ENCODE peak calls at places on chromosomes 6 and 20, in six cellular contexts. W is PC-3, M is neural progenitor cell, A is SK-N-SH, X is MM.1S, D is HCT116. C is an unnamed sample.

GRCh38 chr6:28743271-28743789 is 180.5 kb downstream of the TRIM27 start:
- DNase-seq in X (no peak), A (no peak), M (no peak), D (no peak), W (peak), C (no peak)

GRCh38 chr6:22098623-22099022 is 198.2 kb downstream of the PRL start:
- DNase-seq in X (no peak), A (no peak), M (no peak), D (no peak), W (no peak), C (no peak)

GRCh38 chr6:100459291-100459690 is 5.4 kb downstream of the SIM1 start:
- DNase-seq in X (no peak), D (no peak), A (no peak), W (no peak), M (no peak), C (no peak)

GRCh38 chr6:6624269-6624668 is 35.7 kb downstream of the LY86 start:
- DNase-seq in M (no peak), W (no peak), D (no peak), X (no peak), A (no peak), C (no peak)

GRCh38 chr20:63165538-63166422 is 50.2 kb downstream of the YTHDF1 start:
- DNase-seq in M (no peak), D (no peak), A (no peak), X (no peak), W (no peak), C (no peak)

GRCh38 chr20:17343631-17344447 is 117.0 kb downstream of the PCSK2 start:
- DNase-seq in W (no peak), D (no peak), X (no peak), A (no peak), M (no peak), C (peak)

GRCh38 chr20:8519887-8520286 is 387.8 kb downstream of the PLCB1 start:
- DNase-seq in W (no peak), M (no peak), D (no peak), A (no peak), X (no peak), C (no peak)

GRCh38 chr6:152471459-152472070 is 165.6 kb downstream of the SYNE1 start:
- DNase-seq in M (no peak), X (no peak), W (no peak), D (no peak), A (no peak), C (peak)

GRCh38 chr6:159988983-159989454 is 20.1 kb downstream of the IGF2R start:
- DNase-seq in W (no peak), M (no peak), A (no peak), D (no peak), X (no peak), C (peak)

GRCh38 chr20:33280000-33280680 is 2.9 kb upstream of the BPIFB1 start:
- DNase-seq in D (no peak), A (no peak), W (no peak), M (no peak), X (no peak), C (no peak)

GRCh38 chr20:47790032-47790965 is 5.0 kb upstream of the SULF2 start:
- DNase-seq in D (no peak), W (peak), X (no peak), A (peak), M (no peak), C (peak)

GRCh38 chr6:84183430-84183829 is 44.0 kb downstream of the CEP162 start:
- DNase-seq in W (no peak), X (no peak), D (no peak), A (no peak), M (no peak), C (no peak)

GRCh38 chr20:5353624-5354496 is 37.1 kb upstream of the PROKR2 start:
- DNase-seq in M (no peak), W (peak), X (no peak), A (no peak), D (peak), C (peak)

GRCh38 chr6:54264581-54265272 is 43.5 kb upstream of the TINAG start:
- DNase-seq in X (no peak), M (no peak), W (no peak), D (no peak), A (no peak), C (no peak)

GRCh38 chr20:1993986-1994385 is at the start of gene PDYN:
- DNase-seq in W (no peak), X (no peak), M (peak), D (no peak), A (no peak), C (no peak)

GRCh38 chr20:47544240-47544639 is 42.6 kb downstream of the NCOA3 start:
- DNase-seq in X (no peak), A (no peak), W (peak), M (no peak), D (no peak), C (peak)

GRCh38 chr6:45924763-45925342 is 90.8 kb downstream of the CLIC5 start:
- DNase-seq in W (peak), X (no peak), D (no peak), M (no peak), A (no peak), C (no peak)

GRCh38 chr20:43748274-43748673 is 21.5 kb upstream of the GTSF1L start:
- DNase-seq in A (no peak), X (no peak), D (no peak), M (no peak), W (no peak), C (peak)

GRCh38 chr20:17749979-17750721 is 50.4 kb downstream of the BANF2 start:
- DNase-seq in D (no peak), M (peak), X (no peak), A (no peak), W (peak), C (peak)

GRCh38 chr6:40116829-40117228 is 182.6 kb upstream of the MOCS1 start:
- DNase-seq in W (no peak), X (no peak), A (no peak), D (no peak), M (no peak), C (no peak)

GRCh38 chr6:37565267-37566208 is 65.8 kb upstream of the CCDC167 start:
- DNase-seq in M (peak), X (no peak), W (no peak), A (peak), D (no peak), C (peak)

GRCh38 chr20:9112541-9113515 is 43.9 kb downstream of the PLCB4 start:
- DNase-seq in A (no peak), M (no peak), W (no peak), X (no peak), D (no peak), C (peak)

GRCh38 chr6:107712523-107713213 is 111.4 kb downstream of the SCML4 start:
- DNase-seq in M (no peak), W (no peak), X (peak), A (peak), D (no peak), C (peak)

GRCh38 chr6:40293824-40294188 is 293.4 kb downstream of the LRFN2 start:
- DNase-seq in M (no peak), X (no peak), D (no peak), W (no peak), A (no peak), C (no peak)

GRCh38 chr20:33781133-33781532 is 30.0 kb upstream of the CHMP4B start:
- DNase-seq in D (no peak), X (no peak), M (no peak), A (no peak), W (no peak), C (no peak)

GRCh38 chr6:34912715-34913464 is 23.8 kb downstream of the ANKS1A start:
- DNase-seq in X (peak), M (no peak), D (no peak), A (no peak), W (peak), C (peak)

GRCh38 chr6:10511477-10511876 is 9.7 kb upstream of the GCNT2 start:
- DNase-seq in A (no peak), W (peak), X (no peak), M (no peak), D (no peak), C (peak)
- TF ChIP-seq EZH2phosphoT487 in A (no peak), W (no peak), X (no peak), M (no peak), D (no peak), C (no peak)

GRCh38 chr6:113650610-113650979 is 206.6 kb upstream of the MARCKS start:
- DNase-seq in X (no peak), A (no peak), W (no peak), M (no peak), D (no peak), C (no peak)
- H3K9ac ChIP-seq in X (no peak), A (no peak), W (no peak), M (no peak), D (no peak), C (no peak)

GRCh38 chr6:131281471-131282270 is 146.4 kb downstream of the AKAP7 start:
- DNase-seq in A (no peak), W (no peak), M (peak), X (no peak), D (no peak), C (peak)
- TF ChIP-seq EZH2phosphoT487 in A (no peak), W (no peak), M (no peak), X (no peak), D (no peak), C (no peak)

GRCh38 chr20:31542201-31542842 is 28.1 kb downstream of the HM13 start:
- DNase-seq in W (peak), D (no peak), M (no peak), X (no peak), A (no peak), C (peak)
- H3K9ac ChIP-seq in W (no peak), D (no peak), M (no peak), X (no peak), A (peak), C (peak)

GRCh38 chr20:846894-847278 is 13.4 kb downstream of the FAM110A start:
- DNase-seq in M (no peak), W (no peak), X (no peak), A (no peak), D (no peak), C (no peak)
- TF ChIP-seq EZH2phosphoT487 in M (no peak), W (no peak), X (no peak), A (no peak), D (no peak), C (no peak)

GRCh38 chr6:41644297-41644879 is 6.1 kb downstream of the MDFI start:
- DNase-seq in M (peak), A (no peak), X (no peak), W (no peak), D (no peak), C (no peak)
- H3K9ac ChIP-seq in M (no peak), A (no peak), X (no peak), W (no peak), D (no peak), C (no peak)

DNA sequence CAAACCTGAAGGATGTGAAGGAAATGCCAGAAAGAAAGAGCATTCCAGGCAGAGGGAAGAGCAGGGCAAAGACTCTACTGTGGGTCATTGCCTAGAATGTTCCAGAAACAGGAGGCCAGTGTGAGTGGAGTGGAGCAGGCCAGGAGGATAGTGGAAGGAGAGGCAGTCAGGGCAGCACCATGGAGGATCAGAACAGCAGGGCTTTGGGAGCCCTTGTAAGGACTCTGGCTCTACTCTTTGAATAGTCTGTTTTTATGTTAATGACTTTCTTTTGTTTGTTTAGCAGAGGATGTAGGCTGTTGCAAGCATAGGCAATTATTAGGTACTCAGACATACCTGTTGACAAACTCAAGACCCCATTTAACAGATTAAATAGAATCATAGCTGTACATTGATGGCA is 23.6 kb upstream of the FBXL4 start:
- DNase-seq in W (no peak), A (no peak), X (no peak), D (no peak), M (no peak), C (no peak)
- TF ChIP-seq EZH2phosphoT487 in W (no peak), A (no peak), X (no peak), D (no peak), M (no peak), C (no peak)

C was measured in GM23248.